ENCODE peak calls at places on chromosomes 13 and 19, in nine cellular contexts. One of them, this sample, is unnamed.

GRCh38 chr13:109273326-109273751 is 513.0 kb downstream of the IRS2 start:
- DNase-seq in neural progenitor cell: no peak
- DNase-seq in fibroblast of pulmonary artery: peak
- DNase-seq in fibroblast of lung: peak
- DNase-seq in heart left ventricle: no peak
- DNase-seq in IMR-90: peak
- DNase-seq in cardiac muscle cell: no peak
- DNase-seq in CD8-positive, alpha-beta T cell: no peak
- DNase-seq in transverse colon: no peak
- DNase-seq in this sample: no peak

GRCh38 chr19:34960103-34960805 is 3.8 kb downstream of the ZNF792 start:
- DNase-seq in heart left ventricle: no peak
- DNase-seq in fibroblast of lung: peak
- DNase-seq in IMR-90: peak
- DNase-seq in transverse colon: no peak
- DNase-seq in neural progenitor cell: no peak
- DNase-seq in CD8-positive, alpha-beta T cell: no peak
- DNase-seq in cardiac muscle cell: no peak
- DNase-seq in fibroblast of pulmonary artery: peak
- DNase-seq in this sample: peak

GRCh38 chr13:85603735-85604134 is 195.5 kb downstream of the SLITRK6 start:
- DNase-seq in neural progenitor cell: no peak
- DNase-seq in fibroblast of pulmonary artery: no peak
- DNase-seq in cardiac muscle cell: no peak
- DNase-seq in CD8-positive, alpha-beta T cell: no peak
- DNase-seq in heart left ventricle: no peak
- DNase-seq in transverse colon: no peak
- DNase-seq in IMR-90: no peak
- DNase-seq in fibroblast of lung: no peak
- DNase-seq in this sample: no peak

GRCh38 chr13:33931397-33931987 is 113.5 kb downstream of the RFC3 start:
- DNase-seq in neural progenitor cell: peak
- DNase-seq in transverse colon: no peak
- DNase-seq in cardiac muscle cell: peak
- DNase-seq in CD8-positive, alpha-beta T cell: no peak
- DNase-seq in heart left ventricle: no peak
- DNase-seq in IMR-90: peak
- DNase-seq in fibroblast of pulmonary artery: peak
- DNase-seq in fibroblast of lung: peak
- DNase-seq in this sample: peak

GRCh38 chr19:35560677-35561076 is 2.8 kb downstream of the ATP4A start:
- DNase-seq in fibroblast of pulmonary artery: no peak
- DNase-seq in transverse colon: no peak
- DNase-seq in cardiac muscle cell: no peak
- DNase-seq in CD8-positive, alpha-beta T cell: no peak
- DNase-seq in fibroblast of lung: no peak
- DNase-seq in neural progenitor cell: no peak
- DNase-seq in heart left ventricle: no peak
- DNase-seq in IMR-90: no peak
- DNase-seq in this sample: no peak

GRCh38 chr13:29260684-29261083 is 334.8 kb downstream of the SLC7A1 start:
- DNase-seq in fibroblast of pulmonary artery: no peak
- DNase-seq in transverse colon: no peak
- DNase-seq in cardiac muscle cell: peak
- DNase-seq in IMR-90: no peak
- DNase-seq in neural progenitor cell: no peak
- DNase-seq in CD8-positive, alpha-beta T cell: no peak
- DNase-seq in fibroblast of lung: no peak
- DNase-seq in heart left ventricle: no peak
- DNase-seq in this sample: no peak

GRCh38 chr13:106887686-106888085 is 319.7 kb upstream of the ARGLU1 start:
- DNase-seq in heart left ventricle: no peak
- DNase-seq in fibroblast of lung: peak
- DNase-seq in neural progenitor cell: no peak
- DNase-seq in CD8-positive, alpha-beta T cell: no peak
- DNase-seq in fibroblast of pulmonary artery: no peak
- DNase-seq in cardiac muscle cell: no peak
- DNase-seq in transverse colon: no peak
- DNase-seq in IMR-90: no peak
- DNase-seq in this sample: no peak

GRCh38 chr13:32955881-32956594 is 60.2 kb upstream of the KL start:
- DNase-seq in heart left ventricle: no peak
- DNase-seq in fibroblast of lung: no peak
- DNase-seq in neural progenitor cell: no peak
- DNase-seq in transverse colon: no peak
- DNase-seq in fibroblast of pulmonary artery: no peak
- DNase-seq in cardiac muscle cell: no peak
- DNase-seq in IMR-90: no peak
- DNase-seq in CD8-positive, alpha-beta T cell: no peak
- DNase-seq in this sample: no peak

DNA sequence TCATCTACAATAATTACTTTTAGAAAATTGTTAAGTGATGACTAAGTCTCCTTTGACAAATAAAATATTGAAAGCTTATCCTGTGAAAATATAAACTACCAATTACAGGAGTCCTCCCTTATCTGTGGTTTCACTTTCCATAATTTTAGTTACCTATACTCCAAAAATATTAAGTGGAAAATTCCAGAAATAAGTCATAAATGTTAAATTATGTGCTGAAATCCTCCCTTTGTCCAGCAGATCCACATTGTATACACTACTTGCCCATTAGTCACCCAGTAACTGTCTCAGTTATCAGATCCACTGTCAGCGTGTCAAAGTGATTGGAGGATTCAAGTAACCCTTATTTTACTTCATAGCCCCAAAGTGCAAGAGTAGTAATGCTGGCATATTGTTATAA is 98.1 kb downstream of the SERP2 start:
- DNase-seq in neural progenitor cell: no peak
- DNase-seq in CD8-positive, alpha-beta T cell: no peak
- DNase-seq in fibroblast of lung: peak
- DNase-seq in cardiac muscle cell: no peak
- DNase-seq in transverse colon: no peak
- DNase-seq in fibroblast of pulmonary artery: peak
- DNase-seq in IMR-90: peak
- DNase-seq in heart left ventricle: no peak
- DNase-seq in this sample: no peak
- H3K4me3 ChIP-seq in neural progenitor cell: no peak
- H3K4me3 ChIP-seq in CD8-positive, alpha-beta T cell: no peak
- H3K4me3 ChIP-seq in fibroblast of lung: no peak
- H3K4me3 ChIP-seq in cardiac muscle cell: no peak
- H3K4me3 ChIP-seq in transverse colon: no peak
- H3K4me3 ChIP-seq in fibroblast of pulmonary artery: no peak
- H3K4me3 ChIP-seq in IMR-90: no peak
- H3K4me3 ChIP-seq in heart left ventricle: no peak
- H3K4me3 ChIP-seq in this sample: no peak

DNA sequence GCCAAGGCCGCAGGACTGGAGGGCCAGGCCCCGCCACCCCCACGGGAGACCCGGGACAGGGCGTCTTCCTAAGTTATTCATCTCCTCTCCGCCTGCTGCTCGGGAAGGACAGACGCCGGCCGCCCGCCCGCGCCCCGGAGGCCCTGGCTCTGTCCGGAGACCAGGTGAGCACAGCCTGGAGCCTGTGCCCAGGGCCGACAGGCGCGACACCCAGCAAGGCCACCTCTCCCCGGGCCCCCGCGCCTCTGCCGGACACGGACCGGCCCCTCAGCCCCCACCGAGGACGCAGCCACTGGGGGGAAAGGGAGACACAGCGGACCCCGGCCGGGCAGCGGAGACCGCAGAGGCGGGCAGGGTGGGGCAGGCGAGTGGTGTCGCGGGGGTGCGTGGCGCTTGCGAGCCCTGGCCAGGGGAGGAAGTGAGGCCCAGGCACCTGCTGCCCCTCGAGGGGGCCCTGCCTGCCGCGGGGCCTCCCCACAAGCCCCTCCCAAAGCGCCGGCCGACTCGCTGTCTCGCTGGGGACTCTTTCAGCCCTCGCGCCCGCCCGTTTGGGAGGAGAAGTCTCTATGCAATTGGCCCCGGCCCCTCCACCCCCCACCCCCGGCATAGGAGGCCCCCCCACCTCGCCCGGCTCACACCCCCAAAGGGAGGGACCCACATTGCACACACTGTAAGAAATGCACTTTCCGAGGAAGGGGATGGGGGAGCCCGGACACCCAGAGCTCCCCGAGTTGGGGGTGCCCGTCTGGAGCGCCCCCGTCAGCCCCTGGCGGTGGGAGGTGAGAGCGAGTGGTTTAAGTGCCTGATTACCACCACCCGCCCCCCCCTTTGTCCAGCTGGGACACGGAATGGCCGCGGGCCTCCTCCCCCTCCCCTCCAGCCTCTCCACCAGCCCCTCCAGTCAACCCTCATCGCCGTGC is 17.0 kb downstream of the SMIM24 start:
- DNase-seq in transverse colon: no peak
- DNase-seq in fibroblast of pulmonary artery: no peak
- DNase-seq in heart left ventricle: no peak
- DNase-seq in fibroblast of lung: no peak
- DNase-seq in cardiac muscle cell: no peak
- DNase-seq in IMR-90: no peak
- DNase-seq in neural progenitor cell: peak
- DNase-seq in CD8-positive, alpha-beta T cell: no peak
- DNase-seq in this sample: no peak
- TF ChIP-seq CTCF in transverse colon: no peak
- TF ChIP-seq CTCF in fibroblast of pulmonary artery: no peak
- TF ChIP-seq CTCF in heart left ventricle: no peak
- TF ChIP-seq CTCF in fibroblast of lung: no peak
- TF ChIP-seq CTCF in cardiac muscle cell: no peak
- TF ChIP-seq CTCF in IMR-90: no peak
- TF ChIP-seq CTCF in neural progenitor cell: peak
- TF ChIP-seq CTCF in CD8-positive, alpha-beta T cell: no peak
- TF ChIP-seq CTCF in this sample: no peak

GRCh38 chr19:50509366-50509765 is 1.6 kb downstream of the JOSD2 start:
- DNase-seq in transverse colon: no peak
- DNase-seq in cardiac muscle cell: no peak
- DNase-seq in neural progenitor cell: no peak
- DNase-seq in IMR-90: no peak
- DNase-seq in fibroblast of lung: no peak
- DNase-seq in heart left ventricle: no peak
- DNase-seq in CD8-positive, alpha-beta T cell: no peak
- DNase-seq in fibroblast of pulmonary artery: no peak
- DNase-seq in this sample: no peak

GRCh38 chr19:50510121-50510670 is 795 bp downstream of the JOSD2 start:
- DNase-seq in fibroblast of lung: peak
- DNase-seq in transverse colon: no peak
- DNase-seq in cardiac muscle cell: no peak
- DNase-seq in fibroblast of pulmonary artery: no peak
- DNase-seq in neural progenitor cell: peak
- DNase-seq in heart left ventricle: peak
- DNase-seq in IMR-90: no peak
- DNase-seq in CD8-positive, alpha-beta T cell: no peak
- DNase-seq in this sample: no peak

GRCh38 chr19:50511069-50511822 is at the start of gene JOSD2:
- DNase-seq in heart left ventricle: peak
- DNase-seq in IMR-90: peak
- DNase-seq in fibroblast of pulmonary artery: peak
- DNase-seq in fibroblast of lung: peak
- DNase-seq in neural progenitor cell: peak
- DNase-seq in cardiac muscle cell: peak
- DNase-seq in transverse colon: peak
- DNase-seq in CD8-positive, alpha-beta T cell: peak
- DNase-seq in this sample: peak

GRCh38 chr19:50512112-50512998 is 1.4 kb downstream of the ASPDH start:
- DNase-seq in neural progenitor cell: no peak
- DNase-seq in fibroblast of lung: no peak
- DNase-seq in IMR-90: no peak
- DNase-seq in fibroblast of pulmonary artery: no peak
- DNase-seq in CD8-positive, alpha-beta T cell: no peak
- DNase-seq in heart left ventricle: no peak
- DNase-seq in transverse colon: no peak
- DNase-seq in cardiac muscle cell: no peak
- DNase-seq in this sample: no peak

DNA sequence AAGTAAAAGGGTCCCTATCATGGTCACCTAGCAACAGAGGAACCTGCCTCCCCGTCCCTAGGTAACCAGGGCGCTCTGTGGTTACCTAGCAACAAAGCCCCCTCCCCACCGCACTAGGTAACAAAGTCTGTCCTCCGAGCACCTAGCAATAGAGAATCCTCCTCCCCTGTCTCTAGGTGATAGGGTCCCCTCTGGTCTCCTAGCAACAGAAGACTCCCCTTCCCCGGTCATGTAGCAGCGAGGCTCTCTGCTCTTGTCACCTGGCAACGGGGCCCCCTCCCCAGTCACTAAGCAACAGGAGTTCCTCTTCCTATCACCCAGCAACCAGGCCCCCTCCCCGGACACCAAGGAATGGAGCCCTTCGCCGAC is 307 bp downstream of the JOSD2 start:
- DNase-seq in transverse colon: no peak
- DNase-seq in fibroblast of lung: no peak
- DNase-seq in neural progenitor cell: no peak
- DNase-seq in CD8-positive, alpha-beta T cell: no peak
- DNase-seq in fibroblast of pulmonary artery: no peak
- DNase-seq in cardiac muscle cell: no peak
- DNase-seq in IMR-90: no peak
- DNase-seq in heart left ventricle: no peak
- DNase-seq in this sample: no peak
- H3K4me3 ChIP-seq in transverse colon: peak
- H3K4me3 ChIP-seq in fibroblast of lung: peak
- H3K4me3 ChIP-seq in neural progenitor cell: peak
- H3K4me3 ChIP-seq in CD8-positive, alpha-beta T cell: peak
- H3K4me3 ChIP-seq in fibroblast of pulmonary artery: peak
- H3K4me3 ChIP-seq in cardiac muscle cell: peak
- H3K4me3 ChIP-seq in IMR-90: peak
- H3K4me3 ChIP-seq in heart left ventricle: peak
- H3K4me3 ChIP-seq in this sample: peak

DNA sequence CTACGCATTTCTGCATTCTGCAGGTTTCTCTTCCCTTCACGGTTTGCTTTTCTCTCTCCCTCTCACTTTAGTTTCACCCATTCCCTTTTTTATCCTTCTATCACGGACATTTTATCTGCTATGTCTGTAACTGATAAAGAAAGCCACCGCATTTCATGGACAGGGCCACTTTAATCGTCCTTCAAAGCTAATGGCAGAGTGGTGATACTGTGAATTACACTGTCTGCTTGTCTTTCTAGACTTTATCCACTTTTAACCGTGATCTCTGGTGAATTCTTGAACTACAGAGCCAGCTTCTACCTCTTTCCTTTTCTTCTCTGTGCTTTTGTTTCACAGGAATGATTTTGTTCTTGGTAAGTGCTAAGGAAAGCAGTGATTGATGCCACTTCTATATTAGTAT is 760.4 kb downstream of the PCDH9 start:
- DNase-seq in IMR-90: no peak
- DNase-seq in cardiac muscle cell: no peak
- DNase-seq in heart left ventricle: no peak
- DNase-seq in fibroblast of lung: no peak
- DNase-seq in neural progenitor cell: no peak
- DNase-seq in CD8-positive, alpha-beta T cell: no peak
- DNase-seq in fibroblast of pulmonary artery: no peak
- DNase-seq in transverse colon: no peak
- DNase-seq in this sample: no peak
- TF ChIP-seq CTCF in IMR-90: no peak
- TF ChIP-seq CTCF in cardiac muscle cell: no peak
- TF ChIP-seq CTCF in heart left ventricle: no peak
- TF ChIP-seq CTCF in fibroblast of lung: no peak
- TF ChIP-seq CTCF in neural progenitor cell: no peak
- TF ChIP-seq CTCF in CD8-positive, alpha-beta T cell: no peak
- TF ChIP-seq CTCF in fibroblast of pulmonary artery: no peak
- TF ChIP-seq CTCF in transverse colon: no peak
- TF ChIP-seq CTCF in this sample: no peak